ENCODE peak calls at places on chromosome 12, in ten cellular contexts. D is K562, P is esophagus squamous epithelium, C is endothelial cell of umbilical vein, K is suprapubic skin, B is IMR-90, E is body of pancreas, L is gastrocnemius medialis, O is NB4, X is right lobe of liver. U is an unnamed sample.

GRCh38 chr12:60693019-60693626 is 1097.3 kb downstream of the SLC16A7 start:
- DNase-seq in D (no peak), P (no peak), C (no peak), K (no peak), B (peak), E (no peak), L (no peak), O (no peak), X (no peak), U (no peak)

GRCh38 chr12:15209782-15210181 is 11.4 kb downstream of the RERG start:
- DNase-seq in D (no peak), P (no peak), C (no peak), K (no peak), B (peak), E (no peak), L (no peak), O (no peak), X (no peak), U (no peak)

GRCh38 chr12:66548338-66549049 is 130.4 kb downstream of the GRIP1 start:
- DNase-seq in D (no peak), P (no peak), C (no peak), K (no peak), B (no peak), E (no peak), L (no peak), O (no peak), X (no peak), U (no peak)

GRCh38 chr12:50634379-50634778 is 129.5 kb upstream of the ATF1 start:
- DNase-seq in D (no peak), P (no peak), C (no peak), K (no peak), B (no peak), E (no peak), L (no peak), O (no peak), X (no peak), U (no peak)

GRCh38 chr12:57299514-57300016 is 48.6 kb upstream of the STAC3 start:
- DNase-seq in D (no peak), P (no peak), C (no peak), K (no peak), B (peak), E (no peak), L (peak), O (no peak), X (no peak), U (no peak)

GRCh38 chr12:132937476-132937875 is 18.6 kb downstream of the ZNF605 start:
- DNase-seq in D (no peak), P (no peak), C (no peak), K (no peak), B (no peak), E (no peak), L (no peak), O (no peak), X (no peak), U (no peak)

GRCh38 chr12:21169878-21170472 is 39.0 kb downstream of the SLCO1B1 start:
- DNase-seq in D (peak), P (no peak), C (peak), K (no peak), B (peak), E (peak), L (no peak), O (peak), X (no peak), U (peak)

GRCh38 chr12:27515671-27516070 is 8.3 kb upstream of the PPFIBP1 start:
- DNase-seq in D (no peak), P (no peak), C (no peak), K (no peak), B (no peak), E (no peak), L (no peak), O (no peak), X (no peak), U (no peak)

GRCh38 chr12:1918081-1918874 is at the start of gene CACNA2D4:
- DNase-seq in D (peak), P (no peak), C (no peak), K (peak), B (no peak), E (no peak), L (no peak), O (peak), X (peak), U (no peak)

GRCh38 chr12:12819752-12820311 is 6.7 kb downstream of the DDX47 start:
- DNase-seq in D (no peak), P (no peak), C (peak), K (no peak), B (peak), E (no peak), L (no peak), O (no peak), X (no peak), U (peak)

GRCh38 chr12:68406134-68406576 is 74.0 kb upstream of the MDM1 start:
- DNase-seq in D (peak), P (peak), C (peak), K (peak), B (peak), E (peak), L (peak), O (peak), X (peak), U (peak)

GRCh38 chr12:50221228-50222008 is 54.2 kb upstream of the CERS5 start:
- DNase-seq in D (peak), P (no peak), C (peak), K (no peak), B (peak), E (peak), L (no peak), O (peak), X (no peak), U (no peak)

GRCh38 chr12:63306476-63306875 is 155.5 kb upstream of the AVPR1A start:
- DNase-seq in D (no peak), P (no peak), C (no peak), K (no peak), B (no peak), E (no peak), L (no peak), O (peak), X (no peak), U (no peak)

GRCh38 chr12:53856132-53856531 is 82.5 kb upstream of the HOXC13 start:
- DNase-seq in D (no peak), P (no peak), C (no peak), K (no peak), B (no peak), E (no peak), L (no peak), O (no peak), X (no peak), U (no peak)

GRCh38 chr12:53336137-53336785 is at the start of gene SP7:
- DNase-seq in D (no peak), P (no peak), C (no peak), K (no peak), B (no peak), E (no peak), L (no peak), O (peak), X (no peak), U (no peak)

GRCh38 chr12:122394626-122395194 is 27.8 kb downstream of the CLIP1 start:
- DNase-seq in D (no peak), P (no peak), C (no peak), K (no peak), B (no peak), E (peak), L (no peak), O (no peak), X (peak), U (no peak)

GRCh38 chr12:19517583-19517982 is 78.3 kb downstream of the AEBP2 start:
- DNase-seq in D (no peak), P (no peak), C (no peak), K (no peak), B (peak), E (no peak), L (no peak), O (no peak), X (no peak), U (no peak)

GRCh38 chr12:30813741-30814687 is 59.3 kb upstream of the CAPRIN2 start:
- DNase-seq in D (no peak), P (no peak), C (no peak), K (no peak), B (peak), E (no peak), L (no peak), O (no peak), X (no peak), U (no peak)

DNA sequence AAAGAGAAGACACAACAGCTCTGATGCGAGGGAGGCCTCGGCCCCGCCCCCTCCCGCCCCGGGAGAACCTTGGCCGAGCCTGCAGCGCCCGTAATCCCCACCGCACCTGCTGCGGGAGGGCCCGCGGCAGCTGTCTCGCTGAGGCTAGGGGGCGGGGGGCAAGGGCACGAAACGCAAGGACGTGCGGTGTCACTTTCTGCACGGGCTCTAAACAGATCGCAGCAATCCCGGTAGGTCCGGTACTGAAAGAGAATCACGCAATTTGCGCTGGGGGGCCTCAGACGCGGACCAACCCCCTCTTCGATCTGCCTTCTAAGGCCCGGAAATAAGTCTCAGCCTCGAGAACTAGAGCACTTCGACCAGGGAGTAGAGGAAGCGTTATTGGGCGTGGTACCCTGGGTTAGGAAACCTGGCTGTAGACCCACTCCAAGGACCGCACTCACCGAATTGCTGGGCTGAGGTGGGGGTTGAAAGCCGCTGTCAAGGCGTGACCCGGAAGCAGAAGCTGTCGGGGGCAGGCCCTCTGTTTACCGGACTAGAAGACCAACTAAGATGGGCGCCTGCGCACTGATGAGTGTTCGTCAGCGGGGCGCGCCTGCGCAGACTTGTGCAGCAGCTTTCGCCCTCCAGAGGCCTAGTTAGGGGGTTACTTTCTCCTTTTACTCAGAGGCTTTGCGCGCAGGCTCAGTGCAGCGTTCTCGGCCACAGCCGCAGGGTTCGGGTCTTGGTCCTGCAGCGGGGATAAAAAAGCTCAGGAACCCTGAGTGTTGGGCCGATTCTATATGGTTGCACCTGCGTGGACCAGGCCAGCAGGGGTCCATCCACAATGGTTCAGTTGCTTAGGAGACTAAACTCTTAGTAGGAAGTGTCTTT is at the start of gene ASB8:
- DNase-seq in D (peak), P (peak), C (peak), K (peak), B (peak), E (peak), L (peak), O (peak), X (peak), U (peak)
- TF ChIP-seq POLR2A in D (peak), P (no peak), C (peak), K (peak), B (no peak), E (peak), L (peak), O (peak), X (peak), U (no peak)

GRCh38 chr12:92139634-92140555 is 5.8 kb downstream of the BTG1 start:
- DNase-seq in D (no peak), P (no peak), C (peak), K (no peak), B (peak), E (no peak), L (no peak), O (no peak), X (no peak), U (no peak)
- TF ChIP-seq POLR2A in D (no peak), P (no peak), C (no peak), K (no peak), B (peak), E (peak), L (no peak), O (no peak), X (no peak), U (no peak)

GRCh38 chr12:112381898-112382796 is at the start of gene HECTD4:
- DNase-seq in D (peak), P (peak), C (peak), K (peak), B (peak), E (peak), L (peak), O (peak), X (peak), U (peak)
- TF ChIP-seq POLR2A in D (peak), P (peak), C (peak), K (peak), B (no peak), E (peak), L (peak), O (peak), X (peak), U (peak)

GRCh38 chr12:6963016-6963731 is 7.3 kb downstream of the PHB2 start:
- DNase-seq in D (no peak), P (no peak), C (no peak), K (no peak), B (no peak), E (peak), L (no peak), O (no peak), X (peak), U (no peak)

GRCh38 chr12:6961278-6961694 is 9.2 kb downstream of the PHB2 start:
- DNase-seq in D (peak), P (no peak), C (no peak), K (no peak), B (no peak), E (peak), L (no peak), O (peak), X (peak), U (no peak)

GRCh38 chr12:6962285-6963015 is 8.0 kb downstream of the PHB2 start:
- DNase-seq in D (no peak), P (no peak), C (no peak), K (no peak), B (no peak), E (peak), L (no peak), O (no peak), X (peak), U (no peak)

GRCh38 chr12:6960291-6961277 is 9.4 kb downstream of the PTPN6 start:
- DNase-seq in D (peak), P (no peak), C (no peak), K (no peak), B (peak), E (no peak), L (no peak), O (peak), X (peak), U (no peak)

GRCh38 chr12:6961695-6962284 is 8.7 kb downstream of the PHB2 start:
- DNase-seq in D (peak), P (no peak), C (peak), K (no peak), B (peak), E (peak), L (no peak), O (peak), X (peak), U (peak)
- TF ChIP-seq POLR2A in D (peak), P (no peak), C (no peak), K (no peak), B (no peak), E (no peak), L (no peak), O (peak), X (peak), U (no peak)

DNA sequence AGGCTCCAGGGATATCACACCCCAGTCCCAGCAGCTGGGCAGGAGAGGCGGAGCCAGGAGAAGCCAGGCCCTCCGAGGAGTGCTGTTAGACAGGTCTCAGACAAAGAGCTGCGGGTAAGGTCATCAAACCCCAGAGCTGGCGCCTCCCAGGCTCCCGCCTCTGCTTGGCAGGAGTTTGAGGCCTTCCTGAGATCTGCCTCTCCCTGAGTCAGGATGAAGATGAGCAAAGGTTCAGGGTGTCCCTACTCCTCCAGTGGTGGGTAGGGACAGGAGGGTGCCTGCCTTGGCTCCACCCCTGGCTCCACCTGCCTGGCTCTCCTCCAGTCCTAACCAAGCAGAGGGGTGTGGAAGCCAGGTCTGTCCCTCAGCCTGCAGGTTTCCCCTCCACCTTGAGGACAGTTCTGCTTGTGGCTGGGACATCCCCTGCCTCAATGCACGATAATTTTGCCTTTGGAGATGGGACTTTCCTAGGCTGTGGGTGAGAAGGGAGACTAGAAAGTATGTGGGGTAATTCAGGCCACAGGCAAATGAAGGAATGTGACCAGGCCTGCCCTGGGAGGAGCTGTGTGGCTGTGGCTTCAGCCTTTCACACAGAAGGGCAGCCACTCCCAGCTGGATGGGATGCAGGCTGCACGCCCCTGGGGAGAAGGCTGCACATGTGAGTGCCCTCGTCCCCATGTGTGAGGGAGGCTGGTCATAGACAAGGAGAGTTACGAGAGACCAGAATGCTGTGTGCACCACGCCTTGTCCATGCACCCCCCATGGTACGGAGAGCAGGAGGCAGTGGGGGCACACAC is 2.2 kb downstream of the PLEKHG6 start:
- DNase-seq in D (no peak), P (no peak), C (no peak), K (no peak), B (no peak), E (peak), L (no peak), O (no peak), X (no peak), U (no peak)
- TF ChIP-seq POLR2A in D (no peak), P (no peak), C (no peak), K (no peak), B (no peak), E (no peak), L (no peak), O (no peak), X (no peak), U (no peak)

DNA sequence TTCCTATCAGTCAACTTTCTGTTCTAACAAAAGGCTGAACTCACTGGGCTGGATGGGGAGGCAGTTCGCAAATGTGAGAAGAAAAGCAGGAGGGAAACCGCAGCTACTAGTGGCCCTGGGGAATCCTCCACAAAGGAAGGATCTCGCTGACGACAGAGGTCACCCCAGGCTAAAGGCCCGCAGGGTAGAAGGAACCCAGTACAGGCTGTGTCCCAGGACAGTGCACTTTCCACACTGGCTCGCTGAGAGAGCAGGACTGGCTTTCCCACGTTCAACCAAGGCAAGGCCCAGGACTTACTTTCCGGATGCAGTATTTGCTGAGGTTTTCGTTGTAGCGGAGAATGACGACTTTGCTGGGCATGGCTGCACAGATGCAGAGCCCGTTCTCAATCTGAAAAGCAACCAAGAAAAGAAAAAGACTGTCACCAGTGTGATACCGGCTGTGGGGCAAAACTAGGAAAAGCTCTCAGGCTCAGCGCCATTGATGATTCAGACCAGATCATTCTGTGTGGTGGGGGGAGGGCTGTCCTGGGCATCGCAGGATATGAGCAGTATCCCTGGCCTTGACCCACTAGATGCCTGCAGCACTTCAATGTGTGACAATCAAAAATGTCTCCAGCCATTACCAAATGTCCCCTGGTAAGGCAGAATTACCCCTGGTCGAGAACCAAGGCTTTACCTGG is 36.3 kb downstream of the PRKAB1 start:
- DNase-seq in D (no peak), P (no peak), C (peak), K (no peak), B (peak), E (no peak), L (peak), O (peak), X (no peak), U (peak)
- TF ChIP-seq POLR2A in D (no peak), P (no peak), C (no peak), K (no peak), B (no peak), E (no peak), L (no peak), O (no peak), X (no peak), U (no peak)

GRCh38 chr12:92573104-92573503 is 129.7 kb upstream of the PLEKHG7 start:
- DNase-seq in D (no peak), P (no peak), C (no peak), K (no peak), B (no peak), E (peak), L (no peak), O (no peak), X (no peak), U (no peak)
- TF ChIP-seq POLR2A in D (no peak), P (no peak), C (no peak), K (no peak), B (no peak), E (no peak), L (no peak), O (no peak), X (no peak), U (no peak)